ENCODE peak calls at places on chromosomes 12 and 14, in five cellular contexts. K is K562, L is A549, O is HepG2, P is GM23338. N is an unnamed sample.

GRCh38 chr14:81031488-81031887 is 76.1 kb downstream of the TSHR start:
- DNase-seq in L (no peak), K (no peak), O (no peak), P (no peak), N (no peak)

GRCh38 chr14:39267592-39268112 is 33.9 kb downstream of the MIA2 start:
- DNase-seq in K (no peak), O (peak), P (peak), L (no peak), N (no peak)

GRCh38 chr12:64218597-64218996 is 3.5 kb downstream of the KICS2 start:
- DNase-seq in P (no peak), O (no peak), K (peak), L (no peak), N (peak)

GRCh38 chr12:91274886-91275285 is 92.3 kb upstream of the DCN start:
- DNase-seq in P (peak), K (no peak), L (no peak), O (no peak), N (no peak)

GRCh38 chr14:64709126-64709525 is 4.9 kb downstream of the PLEKHG3 start:
- DNase-seq in O (no peak), K (no peak), L (no peak), P (no peak), N (no peak)

GRCh38 chr12:12172106-12172511 is 94.7 kb downstream of the LRP6 start:
- DNase-seq in P (no peak), O (no peak), K (no peak), L (no peak), N (peak)

GRCh38 chr12:102948941-102949352 is 8.5 kb upstream of the ASCL1 start:
- DNase-seq in L (peak), P (peak), K (peak), O (peak), N (no peak)

GRCh38 chr14:78974691-78975090 is 804.5 kb downstream of the NRXN3 start:
- DNase-seq in P (no peak), K (no peak), L (no peak), O (no peak), N (no peak)

GRCh38 chr12:13976880-13977279 is 4.5 kb downstream of the GRIN2B start:
- DNase-seq in K (no peak), O (no peak), L (no peak), P (no peak), N (no peak)

GRCh38 chr12:81094718-81095360 is 17.0 kb downstream of the ACSS3 start:
- DNase-seq in K (no peak), O (no peak), L (no peak), P (no peak), N (no peak)

DNA sequence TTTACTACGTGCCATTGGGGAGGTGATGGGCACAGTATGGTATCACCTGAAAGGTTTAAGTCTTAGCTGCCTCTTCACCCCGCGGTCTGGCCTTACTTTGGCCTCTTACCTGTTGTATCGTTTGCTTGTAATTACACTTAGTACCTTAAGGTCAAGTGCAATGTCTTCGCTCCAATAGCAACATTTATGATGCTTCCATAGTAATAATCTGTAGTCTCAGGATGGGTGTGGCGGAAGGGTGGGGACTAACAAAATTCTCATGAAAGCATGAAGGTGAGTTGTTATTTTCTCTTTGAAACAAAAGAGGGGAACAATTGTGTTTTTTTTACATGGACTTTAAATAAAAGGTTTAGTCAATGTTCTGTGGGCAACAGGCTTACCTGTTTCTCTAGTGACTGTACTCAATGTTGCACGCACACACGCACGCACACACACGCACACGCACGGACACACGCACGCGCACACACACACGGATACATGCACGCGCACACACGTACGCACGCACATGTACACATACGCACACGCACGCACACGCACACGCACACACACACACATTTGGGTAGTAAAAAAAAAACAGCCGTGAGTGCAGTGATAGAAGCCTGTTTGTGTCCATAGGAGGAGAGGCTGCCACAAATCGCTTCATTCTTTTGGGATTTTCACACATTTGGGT is 91.4 kb downstream of the DNAH10 start:
- DNase-seq in L (no peak), O (no peak), K (no peak), P (no peak), N (no peak)
- TF ChIP-seq JUNB in L (no peak), O (no peak), K (no peak), P (no peak), N (no peak)

DNA sequence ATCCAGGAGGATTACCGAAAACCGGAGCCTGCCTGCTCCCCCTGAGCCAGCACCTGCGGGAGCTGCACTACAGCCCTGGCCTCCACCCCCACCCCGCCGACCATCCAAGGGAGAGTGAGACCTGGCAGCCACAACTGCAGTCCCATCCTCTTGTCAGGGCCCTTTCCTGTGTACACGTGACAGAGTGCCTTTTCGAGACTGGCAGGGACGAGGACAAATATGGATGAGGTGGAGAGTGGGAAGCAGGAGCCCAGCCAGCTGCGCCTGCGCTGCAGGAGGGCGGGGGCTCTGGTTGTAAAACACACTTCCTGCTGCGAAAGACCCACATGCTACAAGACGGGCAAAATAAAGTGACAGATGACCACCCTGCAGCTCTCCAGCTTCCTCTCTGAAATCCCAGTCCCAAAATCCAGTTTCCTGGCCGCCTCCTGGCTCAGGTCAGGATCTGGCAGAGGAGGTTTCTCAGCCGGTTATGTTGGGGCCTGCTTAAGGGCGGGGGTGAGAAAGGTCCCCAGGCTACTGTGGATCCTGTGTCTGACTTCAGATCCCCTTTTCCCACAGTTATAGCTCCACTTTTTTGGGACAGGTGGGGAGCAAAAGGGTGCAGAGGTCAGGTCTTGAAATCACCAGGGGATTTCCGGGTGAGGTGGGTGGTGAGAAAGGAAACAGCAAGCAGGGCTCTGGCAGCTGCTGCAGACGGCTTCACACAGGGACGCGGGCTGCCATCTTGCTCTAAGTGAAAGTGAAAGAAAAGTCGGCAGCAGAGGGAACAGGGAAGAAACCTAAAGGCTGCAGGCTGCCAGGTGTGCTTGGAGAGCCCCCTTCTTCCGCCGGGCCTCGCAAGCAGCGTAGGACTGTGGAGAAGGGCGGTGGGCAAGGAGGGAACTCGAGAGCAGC is at the start of gene TAPBPL:
- DNase-seq in L (peak), P (peak), O (peak), K (peak), N (peak)
- TF ChIP-seq JUNB in L (no peak), P (no peak), O (no peak), K (no peak), N (no peak)

DNA sequence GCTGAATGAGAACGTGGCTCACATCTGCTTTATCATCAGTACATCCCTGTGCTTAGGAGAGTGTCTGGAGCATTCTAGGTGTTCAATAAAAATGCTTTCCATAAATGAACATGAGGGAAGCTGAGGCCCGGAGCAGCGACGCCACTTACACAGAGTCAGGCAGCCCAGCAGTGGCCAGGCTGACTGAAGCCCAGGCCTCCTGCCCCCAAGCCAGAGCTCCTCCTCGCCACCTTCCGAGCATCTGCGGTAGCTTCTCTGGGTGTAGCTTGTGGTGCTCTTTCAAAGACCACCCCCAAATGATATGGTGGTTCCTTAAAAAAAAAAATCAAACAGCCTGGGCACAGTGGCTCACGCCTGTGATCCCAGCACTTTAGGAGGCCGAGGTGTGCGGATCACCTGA is 88.8 kb downstream of the FBXL14 start:
- DNase-seq in P (no peak), L (no peak), O (no peak), K (no peak), N (no peak)
- TF ChIP-seq JUNB in P (no peak), L (no peak), O (no peak), K (no peak), N (no peak)

DNA sequence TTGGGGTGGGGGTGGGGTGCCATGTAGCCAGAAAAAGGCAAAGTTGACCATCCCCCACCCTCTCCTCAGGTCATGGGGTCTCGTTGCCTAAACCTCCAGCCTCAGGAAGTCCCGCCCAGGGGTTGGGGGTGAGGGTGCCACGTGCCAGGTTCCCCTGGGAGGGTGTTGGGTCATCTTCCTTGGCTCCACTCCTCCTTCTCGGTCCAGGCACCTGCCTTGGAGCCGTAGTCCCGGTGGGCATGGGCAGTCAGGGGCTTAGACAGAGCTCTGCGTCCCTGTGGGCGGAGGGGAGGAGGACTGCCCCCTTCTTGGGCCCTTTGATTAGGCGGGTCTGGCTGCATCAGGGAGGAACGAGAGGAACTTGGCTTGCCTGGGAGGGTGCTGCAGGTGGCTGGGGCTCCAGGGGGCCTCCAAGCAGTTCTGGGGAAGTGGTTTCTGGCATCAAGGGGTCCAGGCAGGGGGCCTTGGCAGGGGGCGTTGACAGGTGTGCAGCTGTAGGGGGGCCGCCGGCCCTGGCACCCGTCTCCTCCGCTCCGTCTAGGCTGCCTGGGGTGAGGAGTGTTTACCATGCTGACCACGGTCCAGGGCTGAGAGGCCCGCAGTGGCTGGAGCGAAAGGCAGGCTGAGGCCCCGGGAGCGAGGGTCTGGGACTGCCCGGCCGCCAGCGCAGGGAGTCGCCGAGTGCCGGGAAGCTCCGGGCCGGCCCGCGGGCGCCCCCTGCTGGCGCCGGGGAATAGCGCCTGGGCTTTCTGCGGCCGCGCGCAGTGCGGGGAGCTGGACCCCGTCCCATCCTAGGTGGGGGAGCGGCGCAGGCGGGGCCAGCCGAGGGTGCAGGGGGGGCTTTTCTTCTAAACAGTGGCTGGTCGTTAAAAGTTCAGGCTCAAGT is 7.9 kb downstream of the SETD1B start:
- DNase-seq in L (peak), O (peak), K (peak), P (peak), N (no peak)
- TF ChIP-seq JUNB in L (no peak), O (no peak), K (no peak), P (no peak), N (no peak)

GRCh38 chr14:70188608-70189540 is at the start of gene SLC8A3:
- DNase-seq in P (peak), K (no peak), L (peak), O (no peak), N (no peak)
- TF ChIP-seq JUNB in P (no peak), K (no peak), L (no peak), O (no peak), N (no peak)

GRCh38 chr12:42104087-42104486 is 40.6 kb downstream of the GXYLT1 start:
- DNase-seq in P (no peak), K (no peak), L (no peak), O (no peak), N (no peak)
- TF ChIP-seq JUNB in P (no peak), K (no peak), L (no peak), O (no peak), N (no peak)

DNA sequence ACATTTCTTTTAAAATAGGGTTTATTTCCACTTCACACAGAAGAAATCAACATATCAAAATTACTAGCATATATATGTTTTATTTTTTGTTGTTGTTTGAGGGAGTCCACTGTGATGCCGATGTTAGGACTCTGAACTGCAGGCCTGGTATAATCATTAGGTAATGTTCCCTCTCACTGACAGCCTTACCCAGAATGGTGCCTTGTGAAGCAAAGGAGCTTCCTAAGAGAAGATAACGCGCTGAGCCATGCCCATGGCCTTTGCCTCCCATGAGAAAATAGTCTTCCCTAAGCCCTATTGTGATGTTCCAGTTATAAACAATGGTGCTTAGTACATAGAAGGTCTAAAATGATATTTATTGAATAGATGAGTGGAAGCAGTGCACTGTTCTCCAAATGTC is 12.0 kb downstream of the GNG2 start:
- DNase-seq in L (no peak), P (no peak), K (no peak), O (no peak), N (no peak)
- TF ChIP-seq JUNB in L (no peak), P (no peak), K (no peak), O (no peak), N (no peak)

GRCh38 chr12:15323530-15323929 is 1.2 kb downstream of the PTPRO start:
- DNase-seq in L (no peak), P (peak), O (no peak), K (no peak), N (no peak)

GRCh38 chr12:15320881-15321280 is 1.4 kb upstream of the PTPRO start:
- DNase-seq in O (no peak), L (no peak), K (no peak), P (no peak), N (no peak)

GRCh38 chr12:15322164-15323054 is at the start of gene PTPRO:
- DNase-seq in K (no peak), L (peak), O (no peak), P (peak), N (no peak)
- TF ChIP-seq JUNB in K (no peak), L (no peak), O (no peak), P (no peak), N (no peak)

DNA sequence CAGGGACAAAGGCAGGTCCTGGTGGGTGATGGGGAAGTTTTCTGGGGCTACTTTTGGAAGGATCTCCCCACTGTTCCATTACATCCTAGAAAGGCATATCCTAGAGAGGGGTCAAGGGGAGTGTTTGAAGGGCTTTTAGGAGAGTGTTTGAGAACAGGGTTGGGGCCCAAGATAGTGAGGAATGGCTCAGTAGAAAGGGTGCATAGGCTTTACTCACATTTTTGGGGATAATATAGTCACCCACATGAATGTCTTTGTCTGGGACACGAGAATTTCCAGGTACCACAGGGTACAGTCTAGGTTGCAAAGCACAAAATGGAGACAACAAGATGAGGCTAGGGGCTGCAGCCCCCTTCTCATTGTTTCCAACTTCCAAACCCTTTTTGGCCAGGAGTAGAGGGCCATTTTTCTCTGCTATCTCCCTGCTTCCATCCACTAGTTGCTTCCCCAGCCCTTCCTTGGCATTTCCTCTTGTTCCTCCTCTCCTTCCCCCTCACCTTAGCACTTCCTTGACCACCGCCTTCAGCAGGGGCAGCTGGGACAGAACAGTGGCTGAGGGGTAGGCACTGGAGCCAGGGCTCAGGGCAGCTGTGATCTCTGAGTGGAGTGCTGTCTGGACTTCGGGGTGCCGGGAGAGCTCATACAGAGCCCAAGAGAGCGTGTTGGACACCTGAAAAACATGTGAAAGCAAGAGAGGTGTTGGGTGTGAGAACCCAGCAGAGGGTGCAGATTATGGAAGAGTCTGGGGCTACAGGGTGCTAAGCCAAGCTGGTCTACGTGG is 2.8 kb downstream of the CYP27B1 start:
- DNase-seq in K (no peak), L (no peak), P (no peak), O (no peak), N (no peak)
- TF ChIP-seq JUNB in K (no peak), L (no peak), P (no peak), O (no peak), N (no peak)

N was measured in GM12878.